ENCODE peak calls at places on chromosomes 12 and 14, in seven cellular contexts. F is sigmoid colon; S is transverse colon; X is neuronal stem cell; H is HCT116; O is prostate gland; I is CD8-positive, alpha-beta T cell. D is an unnamed sample. For H3K36me3 and H3K27me3, the result is how much of the 10 kb centered on the place peaks cover.

GRCh38 chr14:94041551-94042346 is 15.6 kb downstream of the OTUB2 start:
- DNase-seq in F (no peak), S (no peak), X (no peak), H (no peak), O (no peak), I (no peak), D (no peak)

GRCh38 chr12:95336387-95337067 is 118.9 kb downstream of the VEZT start:
- DNase-seq in F (peak), S (peak), X (peak), H (peak), O (peak), I (no peak), D (no peak)

GRCh38 chr12:116317986-116318737 is 40.7 kb upstream of the MED13L start:
- DNase-seq in F (peak), S (no peak), X (no peak), H (no peak), O (peak), I (no peak), D (no peak)

GRCh38 chr14:38203929-38204716 is 3.6 kb upstream of the SSTR1 start:
- DNase-seq in F (no peak), S (no peak), X (no peak), H (no peak), O (no peak), I (no peak), D (no peak)

GRCh38 chr12:113980054-113980453 is 13.9 kb upstream of the RBM19 start:
- DNase-seq in F (no peak), S (no peak), X (no peak), H (no peak), O (no peak), I (no peak), D (no peak)

GRCh38 chr12:107490000-107490399 is 195.6 kb upstream of the PWP1 start:
- DNase-seq in F (no peak), S (no peak), X (no peak), H (no peak), O (no peak), I (no peak), D (no peak)

GRCh38 chr12:53626702-53627169 is 554 bp upstream of the ATF7 start:
- DNase-seq in F (no peak), S (no peak), X (no peak), H (no peak), O (no peak), I (no peak), D (no peak)

GRCh38 chr14:74620497-74620921 is 8.5 kb upstream of the LTBP2 start:
- DNase-seq in F (no peak), S (no peak), X (no peak), H (peak), O (no peak), I (peak), D (peak)

GRCh38 chr14:56002876-56003625 is 115.2 kb upstream of the PELI2 start:
- DNase-seq in F (no peak), S (no peak), X (no peak), H (no peak), O (no peak), I (peak), D (no peak)

GRCh38 chr12:65171870-65172269 is 2.5 kb downstream of the LEMD3 start:
- DNase-seq in F (no peak), S (no peak), X (no peak), H (no peak), O (no peak), I (peak), D (no peak)

GRCh38 chr12:93137656-93138612 is 208.8 kb upstream of the EEA1 start:
- DNase-seq in F (no peak), S (no peak), X (no peak), H (peak), O (peak), I (no peak), D (peak)

GRCh38 chr12:118055865-118056773 is 4.9 kb downstream of the WSB2 start:
- DNase-seq in F (no peak), S (no peak), X (no peak), H (no peak), O (peak), I (no peak), D (no peak)

GRCh38 chr12:118061876-118062791 is 1.2 kb upstream of the WSB2 start:
- DNase-seq in F (peak), S (peak), X (peak), H (no peak), O (peak), I (no peak), D (no peak)

GRCh38 chr14:105216490-105217247 is 31.7 kb upstream of the BTBD6 start:
- DNase-seq in F (no peak), S (no peak), X (no peak), H (no peak), O (no peak), I (no peak), D (no peak)

GRCh38 chr12:25207883-25208282 is 12.8 kb downstream of the ETFRF1 start:
- DNase-seq in F (no peak), S (no peak), X (no peak), H (no peak), O (no peak), I (no peak), D (no peak)

DNA sequence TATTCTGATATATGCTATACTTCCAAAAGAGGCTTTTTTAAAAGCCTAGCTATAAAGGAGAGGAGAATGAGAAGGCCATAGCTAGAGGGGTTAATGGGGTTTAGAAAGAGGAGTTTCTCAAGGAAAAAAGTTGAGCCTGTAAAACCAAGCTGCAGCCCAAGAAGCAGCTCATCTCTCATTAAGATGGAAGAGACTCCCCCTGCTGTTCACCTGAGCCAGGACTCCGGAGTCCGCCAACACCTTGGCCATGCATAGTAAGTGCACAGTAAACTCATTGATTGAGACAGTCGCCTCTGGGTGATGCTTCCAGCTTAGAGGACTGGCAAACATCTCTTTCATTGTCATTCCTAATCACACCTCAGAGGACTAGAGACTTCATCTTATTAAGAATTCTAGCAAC is 46.2 kb downstream of the ANO2 start:
- DNase-seq in F (no peak), S (no peak), X (no peak), H (no peak), O (no peak), I (no peak), D (no peak)
- H3K36me3 ChIP-seq in F (under half), S (under half), X (under half), H (under half), O (under half), I (under half), D (under half)

DNA sequence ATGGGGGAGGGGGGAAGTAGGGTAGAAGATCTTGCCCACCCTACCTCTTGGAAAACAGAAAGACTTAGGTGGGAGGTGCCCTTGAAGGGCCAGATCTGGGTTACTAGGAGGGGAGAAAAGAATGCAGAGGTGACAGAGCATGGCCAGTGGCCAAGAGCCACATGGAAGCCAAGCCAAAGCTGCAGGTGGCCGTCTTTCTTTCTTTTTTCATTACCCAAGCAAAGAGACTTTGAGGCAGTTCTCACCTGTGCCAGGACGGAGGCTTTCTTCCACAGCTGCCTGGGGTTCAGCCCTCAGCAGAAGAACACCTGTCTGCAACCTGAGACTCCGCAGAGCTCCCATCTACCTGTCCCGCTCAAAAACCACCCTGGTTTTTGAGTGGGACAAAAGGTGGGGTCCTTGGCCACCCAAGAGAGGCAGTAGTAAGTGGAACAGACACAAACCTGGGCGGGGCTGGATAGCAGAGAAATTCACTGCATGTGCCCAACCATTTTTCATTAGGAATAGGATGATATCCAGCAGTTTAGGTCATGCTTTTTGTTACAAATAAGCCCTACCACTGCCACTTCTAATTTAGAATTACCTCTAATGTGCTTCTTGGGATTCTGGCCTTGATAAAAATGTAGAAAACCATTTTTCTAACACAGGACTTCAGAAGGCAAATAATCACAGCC is 116.5 kb downstream of the DYRK2 start:
- DNase-seq in F (no peak), S (no peak), X (no peak), H (no peak), O (no peak), I (no peak), D (no peak)
- H3K27ac ChIP-seq in F (no peak), S (no peak), X (no peak), H (no peak), O (no peak), I (no peak), D (no peak)

DNA sequence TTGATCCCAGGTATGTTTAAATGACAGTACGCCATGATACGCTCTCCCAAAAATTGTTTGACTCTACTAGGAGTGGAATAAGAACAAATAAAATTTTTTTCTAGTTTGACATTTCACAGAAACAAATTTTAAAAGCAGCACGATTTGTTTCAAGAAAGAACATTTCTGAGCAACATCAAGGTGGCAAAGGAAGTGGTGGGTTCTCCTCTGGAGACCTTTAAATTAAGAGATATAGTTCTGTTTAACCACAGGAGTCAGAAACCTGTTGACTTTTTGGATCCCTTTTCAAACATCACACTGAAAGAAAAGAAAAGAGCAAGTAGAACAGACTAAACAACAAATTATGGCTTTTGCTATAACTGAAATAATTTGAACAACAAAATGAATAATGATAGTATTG is 2.5 kb upstream of the SLC6A13 start:
- DNase-seq in F (no peak), S (no peak), X (no peak), H (no peak), O (no peak), I (no peak), D (no peak)
- H3K27me3 ChIP-seq in F (under half), S (half or more), X (under half), H (under half), O (under half), I (under half), D (under half)

GRCh38 chr12:120696599-120696998 is 9.7 kb downstream of the MLEC start:
- DNase-seq in F (no peak), S (no peak), X (no peak), H (no peak), O (no peak), I (no peak), D (no peak)

GRCh38 chr12:120692524-120693033 is 5.6 kb downstream of the MLEC start:
- DNase-seq in F (no peak), S (no peak), X (no peak), H (no peak), O (no peak), I (no peak), D (no peak)

GRCh38 chr12:120690978-120691377 is 4.0 kb downstream of the MLEC start:
- DNase-seq in F (no peak), S (no peak), X (no peak), H (no peak), O (no peak), I (no peak), D (no peak)

GRCh38 chr12:120697344-120697743 is 10.4 kb downstream of the MLEC start:
- DNase-seq in F (no peak), S (no peak), X (no peak), H (no peak), O (no peak), I (no peak), D (no peak)

DNA sequence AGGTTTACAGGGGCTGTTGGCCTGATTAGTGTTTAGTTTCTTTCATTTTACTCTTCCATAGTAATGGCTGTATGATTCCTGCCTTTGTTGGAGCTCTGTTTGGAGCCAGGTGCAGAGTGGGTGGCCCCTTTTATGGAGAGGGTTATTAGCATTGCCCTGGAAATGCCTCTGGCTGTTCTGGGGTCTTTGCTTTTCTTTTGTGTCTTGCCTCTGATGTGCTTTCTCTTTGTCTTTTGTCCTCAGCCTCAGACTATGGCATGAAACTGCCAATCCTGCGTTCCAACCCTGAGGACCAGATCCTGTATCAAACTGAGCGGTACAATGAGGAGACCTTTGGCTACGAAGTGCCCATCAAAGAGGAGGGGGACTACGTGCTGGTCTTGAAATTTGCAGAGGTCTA is 6.9 kb downstream of the MLEC start:
- DNase-seq in F (no peak), S (no peak), X (peak), H (no peak), O (no peak), I (no peak), D (no peak)
- H3K36me3 ChIP-seq in F (under half), S (under half), X (under half), H (under half), O (under half), I (under half), D (under half)

D was measured in keratinocyte.